ENCODE peak calls at places on chromosome 1, in six cellular contexts. One of them, this sample, is unnamed. For H3K4me1, the result is how much of the 10 kb centered on the place peaks cover.

GRCh38 chr1:53543130-53543770 is 84.1 kb downstream of the DMRTB1 start:
- DNase-seq in sigmoid colon: peak
- DNase-seq in cardiac muscle cell: no peak
- DNase-seq in mesendoderm: no peak
- DNase-seq in CD4-positive, alpha-beta memory T cell: no peak
- DNase-seq in GM23338: no peak
- DNase-seq in this sample: no peak

GRCh38 chr1:19606817-19607706 is 37.0 kb upstream of the NBL1 start:
- DNase-seq in sigmoid colon: no peak
- DNase-seq in cardiac muscle cell: no peak
- DNase-seq in CD4-positive, alpha-beta memory T cell: peak
- DNase-seq in mesendoderm: no peak
- DNase-seq in GM23338: no peak
- DNase-seq in this sample: no peak

GRCh38 chr1:89149229-89149628 is 23.3 kb upstream of the GBP2 start:
- DNase-seq in CD4-positive, alpha-beta memory T cell: no peak
- DNase-seq in sigmoid colon: peak
- DNase-seq in GM23338: peak
- DNase-seq in cardiac muscle cell: peak
- DNase-seq in mesendoderm: peak
- DNase-seq in this sample: peak

GRCh38 chr1:53947172-53947835 is 1.2 kb downstream of the LRRC42 start:
- DNase-seq in sigmoid colon: no peak
- DNase-seq in mesendoderm: peak
- DNase-seq in cardiac muscle cell: no peak
- DNase-seq in GM23338: no peak
- DNase-seq in CD4-positive, alpha-beta memory T cell: no peak
- DNase-seq in this sample: no peak

GRCh38 chr1:153805042-153805745 is 30.0 kb downstream of the SLC27A3 start:
- DNase-seq in CD4-positive, alpha-beta memory T cell: peak
- DNase-seq in cardiac muscle cell: peak
- DNase-seq in mesendoderm: no peak
- DNase-seq in sigmoid colon: no peak
- DNase-seq in GM23338: no peak
- DNase-seq in this sample: peak

GRCh38 chr1:38129473-38129872 is 82.9 kb upstream of the POU3F1 start:
- DNase-seq in CD4-positive, alpha-beta memory T cell: no peak
- DNase-seq in cardiac muscle cell: no peak
- DNase-seq in mesendoderm: no peak
- DNase-seq in sigmoid colon: peak
- DNase-seq in GM23338: peak
- DNase-seq in this sample: no peak

GRCh38 chr1:23422955-23423354 is 1.6 kb downstream of the TCEA3 start:
- DNase-seq in cardiac muscle cell: no peak
- DNase-seq in CD4-positive, alpha-beta memory T cell: peak
- DNase-seq in mesendoderm: no peak
- DNase-seq in GM23338: no peak
- DNase-seq in sigmoid colon: no peak
- DNase-seq in this sample: no peak

GRCh38 chr1:27349784-27350672 is 8.2 kb downstream of the SYTL1 start:
- DNase-seq in mesendoderm: peak
- DNase-seq in GM23338: peak
- DNase-seq in cardiac muscle cell: peak
- DNase-seq in CD4-positive, alpha-beta memory T cell: no peak
- DNase-seq in sigmoid colon: no peak
- DNase-seq in this sample: no peak

GRCh38 chr1:193479187-193479586 is 292.8 kb upstream of the B3GALT2 start:
- DNase-seq in mesendoderm: no peak
- DNase-seq in CD4-positive, alpha-beta memory T cell: peak
- DNase-seq in sigmoid colon: no peak
- DNase-seq in cardiac muscle cell: no peak
- DNase-seq in GM23338: no peak
- DNase-seq in this sample: peak

GRCh38 chr1:229454056-229454455 is 20.2 kb upstream of the ACTA1 start:
- DNase-seq in GM23338: peak
- DNase-seq in cardiac muscle cell: no peak
- DNase-seq in sigmoid colon: no peak
- DNase-seq in mesendoderm: peak
- DNase-seq in CD4-positive, alpha-beta memory T cell: no peak
- DNase-seq in this sample: no peak

GRCh38 chr1:174218983-174219382 is 59.7 kb downstream of the RABGAP1L start:
- DNase-seq in cardiac muscle cell: no peak
- DNase-seq in mesendoderm: no peak
- DNase-seq in GM23338: no peak
- DNase-seq in CD4-positive, alpha-beta memory T cell: no peak
- DNase-seq in sigmoid colon: no peak
- DNase-seq in this sample: no peak

GRCh38 chr1:200302893-200303250 is 107.0 kb downstream of the ZNF281 start:
- DNase-seq in GM23338: peak
- DNase-seq in mesendoderm: peak
- DNase-seq in CD4-positive, alpha-beta memory T cell: no peak
- DNase-seq in sigmoid colon: no peak
- DNase-seq in cardiac muscle cell: peak
- DNase-seq in this sample: peak

GRCh38 chr1:92080128-92080985 is at the start of gene BTBD8:
- DNase-seq in CD4-positive, alpha-beta memory T cell: peak
- DNase-seq in cardiac muscle cell: peak
- DNase-seq in GM23338: peak
- DNase-seq in sigmoid colon: peak
- DNase-seq in mesendoderm: peak
- DNase-seq in this sample: peak

GRCh38 chr1:203072911-203073310 is 12.9 kb downstream of the MYOG start:
- DNase-seq in GM23338: no peak
- DNase-seq in sigmoid colon: peak
- DNase-seq in cardiac muscle cell: no peak
- DNase-seq in CD4-positive, alpha-beta memory T cell: no peak
- DNase-seq in mesendoderm: no peak
- DNase-seq in this sample: no peak

GRCh38 chr1:235739124-235739523 is 89.5 kb upstream of the GNG4 start:
- DNase-seq in GM23338: no peak
- DNase-seq in mesendoderm: no peak
- DNase-seq in cardiac muscle cell: peak
- DNase-seq in CD4-positive, alpha-beta memory T cell: no peak
- DNase-seq in sigmoid colon: no peak
- DNase-seq in this sample: no peak

GRCh38 chr1:3504151-3504822 is 49.8 kb downstream of the ARHGEF16 start:
- DNase-seq in mesendoderm: no peak
- DNase-seq in CD4-positive, alpha-beta memory T cell: no peak
- DNase-seq in GM23338: no peak
- DNase-seq in sigmoid colon: peak
- DNase-seq in cardiac muscle cell: peak
- DNase-seq in this sample: no peak

GRCh38 chr1:7980984-7981383 is 19.5 kb downstream of the PARK7 start:
- DNase-seq in cardiac muscle cell: no peak
- DNase-seq in sigmoid colon: no peak
- DNase-seq in CD4-positive, alpha-beta memory T cell: no peak
- DNase-seq in GM23338: no peak
- DNase-seq in mesendoderm: no peak
- DNase-seq in this sample: no peak

GRCh38 chr1:20558180-20558579 is 5.8 kb downstream of the FAM43B start:
- DNase-seq in sigmoid colon: no peak
- DNase-seq in cardiac muscle cell: peak
- DNase-seq in CD4-positive, alpha-beta memory T cell: no peak
- DNase-seq in GM23338: no peak
- DNase-seq in mesendoderm: no peak
- DNase-seq in this sample: no peak

GRCh38 chr1:227356582-227357228 is 38.4 kb upstream of the CDC42BPA start:
- DNase-seq in cardiac muscle cell: peak
- DNase-seq in mesendoderm: peak
- DNase-seq in GM23338: peak
- DNase-seq in CD4-positive, alpha-beta memory T cell: no peak
- DNase-seq in sigmoid colon: no peak
- DNase-seq in this sample: no peak

GRCh38 chr1:200921571-200922110 is 26.9 kb downstream of the INAVA start:
- DNase-seq in cardiac muscle cell: no peak
- DNase-seq in GM23338: no peak
- DNase-seq in sigmoid colon: peak
- DNase-seq in CD4-positive, alpha-beta memory T cell: no peak
- DNase-seq in mesendoderm: no peak
- DNase-seq in this sample: no peak

GRCh38 chr1:119008483-119009299 is 20.5 kb upstream of the TBX15 start:
- DNase-seq in CD4-positive, alpha-beta memory T cell: no peak
- DNase-seq in mesendoderm: peak
- DNase-seq in sigmoid colon: no peak
- DNase-seq in cardiac muscle cell: peak
- DNase-seq in GM23338: peak
- DNase-seq in this sample: no peak

GRCh38 chr1:19877821-19878636 is 4.2 kb upstream of the OTUD3 start:
- DNase-seq in cardiac muscle cell: no peak
- DNase-seq in GM23338: peak
- DNase-seq in sigmoid colon: no peak
- DNase-seq in CD4-positive, alpha-beta memory T cell: no peak
- DNase-seq in mesendoderm: peak
- DNase-seq in this sample: peak

GRCh38 chr1:114032271-114033218 is 53.3 kb downstream of the OLFML3 start:
- DNase-seq in cardiac muscle cell: peak
- DNase-seq in CD4-positive, alpha-beta memory T cell: no peak
- DNase-seq in mesendoderm: peak
- DNase-seq in GM23338: peak
- DNase-seq in sigmoid colon: no peak
- DNase-seq in this sample: no peak

GRCh38 chr1:153610334-153611023 is 2.5 kb downstream of the S100A16 start:
- DNase-seq in GM23338: no peak
- DNase-seq in mesendoderm: no peak
- DNase-seq in CD4-positive, alpha-beta memory T cell: no peak
- DNase-seq in cardiac muscle cell: no peak
- DNase-seq in sigmoid colon: no peak
- DNase-seq in this sample: no peak

GRCh38 chr1:224700915-224701531 is 84.9 kb downstream of the CNIH3 start:
- DNase-seq in sigmoid colon: no peak
- DNase-seq in GM23338: peak
- DNase-seq in cardiac muscle cell: peak
- DNase-seq in CD4-positive, alpha-beta memory T cell: no peak
- DNase-seq in mesendoderm: peak
- DNase-seq in this sample: no peak

GRCh38 chr1:52191395-52191965 is 49.6 kb downstream of the ZFYVE9 start:
- DNase-seq in CD4-positive, alpha-beta memory T cell: no peak
- DNase-seq in mesendoderm: no peak
- DNase-seq in cardiac muscle cell: peak
- DNase-seq in sigmoid colon: no peak
- DNase-seq in GM23338: no peak
- DNase-seq in this sample: no peak

GRCh38 chr1:156794506-156795373 is 21.9 kb downstream of the SH2D2A start:
- DNase-seq in GM23338: no peak
- DNase-seq in mesendoderm: no peak
- DNase-seq in cardiac muscle cell: no peak
- DNase-seq in sigmoid colon: no peak
- DNase-seq in CD4-positive, alpha-beta memory T cell: no peak
- DNase-seq in this sample: no peak
- H3K4me1 ChIP-seq in GM23338: under half
- H3K4me1 ChIP-seq in mesendoderm: under half
- H3K4me1 ChIP-seq in cardiac muscle cell: under half
- H3K4me1 ChIP-seq in sigmoid colon: under half
- H3K4me1 ChIP-seq in CD4-positive, alpha-beta memory T cell: under half
- H3K4me1 ChIP-seq in this sample: under half

GRCh38 chr1:208858738-208859137 is 614.6 kb upstream of the PLXNA2 start:
- DNase-seq in sigmoid colon: no peak
- DNase-seq in GM23338: no peak
- DNase-seq in cardiac muscle cell: no peak
- DNase-seq in CD4-positive, alpha-beta memory T cell: no peak
- DNase-seq in mesendoderm: no peak
- DNase-seq in this sample: no peak
- H3K4me3 ChIP-seq in sigmoid colon: no peak
- H3K4me3 ChIP-seq in GM23338: no peak
- H3K4me3 ChIP-seq in cardiac muscle cell: no peak
- H3K4me3 ChIP-seq in CD4-positive, alpha-beta memory T cell: no peak
- H3K4me3 ChIP-seq in mesendoderm: no peak
- H3K4me3 ChIP-seq in this sample: no peak

GRCh38 chr1:21587602-21587953 is 78.4 kb downstream of the ALPL start:
- DNase-seq in mesendoderm: no peak
- DNase-seq in CD4-positive, alpha-beta memory T cell: no peak
- DNase-seq in GM23338: no peak
- DNase-seq in cardiac muscle cell: no peak
- DNase-seq in sigmoid colon: no peak
- DNase-seq in this sample: no peak

GRCh38 chr1:21586222-21586621 is 77.0 kb downstream of the ALPL start:
- DNase-seq in cardiac muscle cell: no peak
- DNase-seq in mesendoderm: no peak
- DNase-seq in sigmoid colon: no peak
- DNase-seq in CD4-positive, alpha-beta memory T cell: no peak
- DNase-seq in GM23338: no peak
- DNase-seq in this sample: no peak

GRCh38 chr1:21584096-21584495 is 74.9 kb downstream of the ALPL start:
- DNase-seq in mesendoderm: no peak
- DNase-seq in sigmoid colon: no peak
- DNase-seq in GM23338: no peak
- DNase-seq in CD4-positive, alpha-beta memory T cell: no peak
- DNase-seq in cardiac muscle cell: no peak
- DNase-seq in this sample: no peak

GRCh38 chr1:21586926-21587601 is 77.8 kb downstream of the ALPL start:
- DNase-seq in CD4-positive, alpha-beta memory T cell: no peak
- DNase-seq in mesendoderm: peak
- DNase-seq in cardiac muscle cell: peak
- DNase-seq in sigmoid colon: no peak
- DNase-seq in GM23338: peak
- DNase-seq in this sample: peak

DNA sequence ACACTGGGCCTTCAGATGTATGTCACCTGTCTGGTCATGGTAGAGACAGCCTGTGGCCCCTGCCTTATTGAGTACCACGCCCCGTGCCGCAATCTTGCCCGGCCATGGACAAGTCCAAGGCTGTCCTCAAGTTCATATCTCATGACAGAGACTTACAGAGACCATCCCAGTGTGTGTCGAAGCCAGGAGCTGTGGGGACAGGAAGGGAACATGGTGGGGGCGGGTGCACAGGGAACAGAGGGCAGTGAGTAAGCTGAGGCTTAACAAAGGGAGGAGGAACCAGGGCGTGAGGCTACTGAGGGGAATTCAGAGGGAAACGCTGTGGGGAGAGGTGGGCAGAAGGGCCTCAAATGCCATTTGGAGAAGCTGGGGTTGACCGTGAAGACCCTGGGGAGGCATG is 75.8 kb downstream of the ALPL start:
- DNase-seq in CD4-positive, alpha-beta memory T cell: no peak
- DNase-seq in mesendoderm: no peak
- DNase-seq in sigmoid colon: no peak
- DNase-seq in cardiac muscle cell: no peak
- DNase-seq in GM23338: no peak
- DNase-seq in this sample: no peak
- H3K4me1 ChIP-seq in CD4-positive, alpha-beta memory T cell: under half
- H3K4me1 ChIP-seq in mesendoderm: under half
- H3K4me1 ChIP-seq in sigmoid colon: under half
- H3K4me1 ChIP-seq in cardiac muscle cell: under half
- H3K4me1 ChIP-seq in GM23338: under half
- H3K4me1 ChIP-seq in this sample: under half

GRCh38 chr1:35441926-35442579 is 115.2 kb downstream of the KIAA0319L start:
- DNase-seq in CD4-positive, alpha-beta memory T cell: no peak
- DNase-seq in sigmoid colon: no peak
- DNase-seq in cardiac muscle cell: no peak
- DNase-seq in GM23338: no peak
- DNase-seq in mesendoderm: peak
- DNase-seq in this sample: no peak
- H3K4me3 ChIP-seq in CD4-positive, alpha-beta memory T cell: no peak
- H3K4me3 ChIP-seq in sigmoid colon: no peak
- H3K4me3 ChIP-seq in cardiac muscle cell: no peak
- H3K4me3 ChIP-seq in GM23338: no peak
- H3K4me3 ChIP-seq in mesendoderm: no peak
- H3K4me3 ChIP-seq in this sample: no peak

This sample was measured in Peyer's patch.